ENCODE peak calls at places on chromosomes 16 and 17, in ten cellular contexts. Q is tibial nerve, I is suprapubic skin, N is RWPE2, O is progenitor cell of endocrine pancreas, W is Panc1, G is A673, A is GM13976, X is endothelial cell, P is upper lobe of right lung. T is an unnamed sample.

GRCh38 chr17:74163836-74164235 is 39.6 kb upstream of the RPL38 start:
- DNase-seq in Q (no peak), I (peak; percentile 15), N (no peak), O (no peak), W (no peak), G (no peak), A (peak; percentile 3), X (no peak), P (peak; percentile 32), T (no peak)

GRCh38 chr17:64327201-64327930 is 63.3 kb downstream of the PECAM1 start:
- DNase-seq in Q (no peak), I (no peak), N (no peak), O (no peak), W (no peak), G (no peak), A (no peak), X (no peak), P (no peak), T (no peak)

GRCh38 chr16:2386990-2387389 is 42.3 kb upstream of the CCNF start:
- DNase-seq in Q (no peak), I (no peak), N (no peak), O (no peak), W (no peak), G (no peak), A (no peak), X (peak; percentile 6), P (no peak), T (no peak)

GRCh38 chr17:82905130-82905529 is 65.3 kb upstream of the ZNF750 start:
- DNase-seq in Q (no peak), I (no peak), N (no peak), O (no peak), W (no peak), G (no peak), A (no peak), X (no peak), P (no peak), T (no peak)

GRCh38 chr16:75647492-75648264 is at the start of the genes KARS1 and TERF2IP:
- DNase-seq in Q (peak; percentile 79), I (peak; percentile 95), N (peak; percentile 92), O (peak; percentile 81), W (peak; percentile 78), G (peak; percentile 96), A (peak; percentile 97), X (peak; percentile 86), P (peak; percentile 96), T (peak; percentile 96)

GRCh38 chr17:64920026-64920418 is 744 bp upstream of the LRRC37A3 start:
- DNase-seq in Q (no peak), I (peak; percentile 63), N (no peak), O (no peak), W (no peak), G (peak; percentile 12), A (no peak), X (no peak), P (no peak), T (no peak)

GRCh38 chr16:46885960-46886763 is 2.0 kb downstream of the GPT2 start:
- DNase-seq in Q (peak; percentile 39), I (no peak), N (no peak), O (no peak), W (no peak), G (no peak), A (no peak), X (no peak), P (peak; percentile 40), T (no peak)

GRCh38 chr17:78645421-78646295 is 68.5 kb upstream of the DNAH17 start:
- DNase-seq in Q (peak; percentile 51), I (peak; percentile 84), N (no peak), O (no peak), W (no peak), G (peak; percentile 18), A (peak; percentile 86), X (peak; percentile 20), P (peak; percentile 91), T (peak; percentile 78)

GRCh38 chr17:50153650-50154575 is 3.4 kb upstream of the PPP1R9B start:
- DNase-seq in Q (no peak), I (no peak), N (no peak), O (no peak), W (no peak), G (no peak), A (no peak), X (no peak), P (peak; percentile 67), T (no peak)

GRCh38 chr17:50157891-50158290 is 7.4 kb upstream of the PPP1R9B start:
- DNase-seq in Q (no peak), I (no peak), N (no peak), O (no peak), W (no peak), G (no peak), A (no peak), X (no peak), P (no peak), T (no peak)

GRCh38 chr17:50154604-50155003 is 4.1 kb upstream of the PPP1R9B start:
- DNase-seq in Q (no peak), I (no peak), N (no peak), O (no peak), W (no peak), G (no peak), A (no peak), X (no peak), P (no peak), T (peak; percentile 55)

GRCh38 chr17:50152736-50153135 is 2.3 kb upstream of the PPP1R9B start:
- DNase-seq in Q (no peak), I (no peak), N (no peak), O (no peak), W (no peak), G (no peak), A (no peak), X (no peak), P (no peak), T (no peak)

DNA sequence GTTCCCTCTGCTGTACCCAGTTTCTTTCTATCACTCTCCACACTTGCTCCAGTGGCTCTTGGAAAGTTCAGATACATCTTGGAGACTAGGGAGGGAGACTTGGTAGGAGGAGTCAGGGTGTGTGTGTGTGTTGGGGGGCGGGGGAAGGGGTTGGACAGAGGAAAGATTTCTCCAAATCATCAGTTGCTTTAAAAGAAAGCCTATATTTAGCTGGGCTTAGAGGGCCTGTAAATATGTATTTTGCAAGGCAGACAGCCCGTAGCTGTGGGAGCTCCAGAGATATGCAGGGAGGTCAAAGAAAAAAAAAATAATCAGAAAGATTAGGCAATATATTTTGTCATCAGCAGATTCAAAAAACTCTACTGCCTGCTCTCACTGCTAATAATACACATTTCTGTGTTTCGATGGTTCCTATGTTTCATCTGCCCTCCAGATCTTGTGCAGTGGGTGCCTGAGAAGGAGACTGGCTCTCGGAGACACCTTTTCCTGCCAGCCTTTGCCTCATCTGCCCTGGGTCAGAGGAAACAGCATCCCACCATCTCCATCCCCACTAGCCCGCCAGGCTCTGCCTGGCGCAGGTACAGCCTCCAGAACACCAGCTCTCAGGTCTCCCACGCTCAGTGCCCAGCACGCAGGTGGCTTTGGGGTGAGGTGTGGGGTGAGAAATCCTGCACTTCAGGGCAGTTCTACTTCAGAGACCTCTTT is 4.8 kb upstream of the PPP1R9B start:
- DNase-seq in Q (no peak), I (no peak), N (no peak), O (no peak), W (no peak), G (no peak), A (no peak), X (no peak), P (no peak), T (no peak)
- TF ChIP-seq CTCF in Q (no peak), I (no peak), N (no peak), O (no peak), W (no peak), G (no peak), A (no peak), X (no peak), P (no peak), T (no peak)

GRCh38 chr17:47618416-47618815 is 31.3 kb upstream of the KPNB1 start:
- DNase-seq in Q (no peak), I (no peak), N (no peak), O (no peak), W (no peak), G (peak; percentile 7), A (no peak), X (peak; percentile 5), P (no peak), T (no peak)

GRCh38 chr17:47621293-47622178 is 28.2 kb upstream of the KPNB1 start:
- DNase-seq in Q (no peak), I (no peak), N (peak; percentile 88), O (no peak), W (peak; percentile 63), G (peak; percentile 73), A (no peak), X (no peak), P (no peak), T (no peak)

GRCh38 chr17:47611372-47612350 is 38.1 kb upstream of the KPNB1 start:
- DNase-seq in Q (no peak), I (no peak), N (no peak), O (no peak), W (no peak), G (no peak), A (no peak), X (no peak), P (no peak), T (no peak)

GRCh38 chr17:47620503-47621245 is 29.0 kb upstream of the KPNB1 start:
- DNase-seq in Q (no peak), I (no peak), N (no peak), O (no peak), W (no peak), G (no peak), A (no peak), X (no peak), P (no peak), T (no peak)

DNA sequence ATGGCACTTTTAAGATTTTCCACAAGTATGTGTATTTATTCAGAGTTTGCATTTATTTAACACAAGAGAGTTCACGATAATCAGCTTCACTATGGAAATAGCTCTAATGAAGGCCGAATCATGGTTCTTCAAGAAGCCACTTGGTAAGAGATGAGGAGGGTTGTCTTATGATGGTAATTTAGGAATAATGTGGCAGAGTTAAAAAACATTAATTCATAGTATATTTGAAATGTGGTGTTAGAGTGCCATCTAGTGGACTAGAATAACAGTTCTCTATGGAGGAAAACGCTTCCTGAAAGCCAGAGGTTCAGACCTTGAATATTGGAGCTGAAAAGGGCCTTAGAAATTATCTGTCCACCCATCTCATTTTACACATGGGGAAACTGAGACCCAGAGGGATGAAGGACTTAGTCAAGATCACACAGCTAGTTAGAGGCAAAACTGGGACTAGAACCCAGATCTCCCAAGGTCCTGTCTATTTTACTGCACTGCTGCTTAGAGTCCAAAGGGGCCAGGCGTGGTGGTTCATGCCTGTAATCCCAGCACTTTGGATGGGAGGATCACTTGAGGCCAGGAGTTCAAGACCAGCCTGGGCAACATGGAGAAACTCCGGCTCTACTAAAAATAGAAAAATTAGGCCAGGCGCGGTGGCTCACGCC is 33.8 kb upstream of the KPNB1 start:
- DNase-seq in Q (no peak), I (no peak), N (no peak), O (no peak), W (no peak), G (peak; percentile 51), A (peak; percentile 56), X (no peak), P (no peak), T (no peak)
- TF ChIP-seq CTCF in Q (peak; percentile 51), I (peak; percentile 59), N (peak; percentile 79), O (peak; percentile 82), W (peak; percentile 79), G (peak; percentile 59), A (peak; percentile 22), X (peak; percentile 81), P (peak; percentile 71), T (peak; percentile 84)

DNA sequence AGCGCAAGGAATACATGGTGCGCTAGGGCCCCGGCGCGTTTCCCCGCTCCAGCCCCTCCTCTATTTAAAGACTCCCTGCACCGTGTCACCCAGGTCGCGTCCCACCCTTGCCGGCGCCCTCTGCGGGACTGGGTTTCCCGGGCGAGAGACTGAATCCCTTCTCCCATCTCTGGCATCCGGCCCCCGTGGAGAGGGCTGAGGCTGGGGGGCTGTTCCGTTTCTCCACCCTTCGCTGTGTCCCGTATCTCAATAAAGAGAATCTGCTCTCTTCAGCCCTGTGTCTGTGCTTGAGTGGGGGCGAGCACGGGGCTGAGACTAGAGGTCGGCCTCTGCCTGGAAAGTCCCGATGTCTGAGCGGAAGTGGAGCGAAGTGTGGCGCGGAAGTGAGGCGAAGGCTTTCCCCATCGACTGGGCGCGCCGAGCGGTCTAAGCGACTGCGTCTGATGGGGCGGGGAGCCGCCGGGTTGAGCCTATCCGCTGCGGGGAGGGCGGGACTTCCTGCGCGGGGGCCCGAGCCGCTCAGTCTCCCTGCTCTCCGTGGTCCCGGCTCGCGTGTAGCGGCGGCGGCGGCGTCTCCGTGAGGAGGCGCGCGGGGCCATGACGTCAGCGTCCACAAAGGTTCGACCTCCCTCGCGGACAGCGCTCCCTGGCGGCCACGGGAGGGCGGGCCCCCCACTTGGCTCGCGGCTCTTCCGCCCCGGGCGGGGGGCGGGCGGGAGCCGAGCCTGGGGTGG is 2.0 kb downstream of the RNASEK start:
- DNase-seq in Q (peak; percentile 96), I (peak; percentile 98), N (peak; percentile 97), O (peak; percentile 96), W (no peak), G (peak; percentile 99), A (peak; percentile 93), X (peak; percentile 96), P (peak; percentile 99), T (peak; percentile 98)
- TF ChIP-seq CTCF in Q (peak; percentile 95), I (peak; percentile 16), N (peak; percentile 83), O (peak; percentile 88), W (peak; percentile 86), G (peak; percentile 65), A (peak; percentile 93), X (peak; percentile 95), P (peak; percentile 77), T (peak; percentile 77)

DNA sequence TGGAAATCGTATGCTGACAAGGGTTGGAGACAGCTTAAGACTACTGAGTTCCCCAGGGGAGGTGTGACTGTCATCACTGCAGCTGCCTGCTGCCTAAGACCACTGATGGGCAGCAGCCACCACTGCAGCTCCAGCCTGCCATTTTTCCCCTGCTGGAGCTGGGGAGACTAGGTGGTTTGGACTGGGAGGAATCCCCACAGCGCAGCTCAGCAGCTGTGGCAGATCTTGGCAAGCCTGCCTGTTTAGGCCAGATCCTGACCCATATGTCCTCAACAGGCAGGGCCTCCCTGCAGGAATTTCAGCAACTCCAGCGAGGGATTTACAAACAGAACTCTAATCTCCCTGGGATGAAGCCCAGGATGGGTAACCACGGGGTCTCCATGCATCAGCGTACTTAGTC is 356.4 kb upstream of the TOM1L1 start:
- DNase-seq in Q (no peak), I (no peak), N (no peak), O (no peak), W (no peak), G (peak; percentile 20), A (no peak), X (peak; percentile 8), P (no peak), T (no peak)
- TF ChIP-seq CTCF in Q (no peak), I (no peak), N (no peak), O (peak; percentile 34), W (no peak), G (peak; percentile 29), A (no peak), X (no peak), P (no peak), T (no peak)